ENCODE peak calls at places on chromosome 9, in eight cellular contexts. N is gastrocnemius medialis, P is A549, I is adrenal gland, G is spleen, J is H1, L is GM12878, C is prostate gland. V is an unnamed sample. For H3K4me1, the result is how much of the 10 kb centered on the place peaks cover.

GRCh38 chr9:101453776-101454570 is 18.4 kb upstream of the ALDOB start:
- DNase-seq in J (no peak), I (peak), P (no peak), L (no peak), C (no peak), G (no peak), N (no peak), V (no peak)

GRCh38 chr9:129785866-129786265 is 17.1 kb upstream of the TOR1B start:
- DNase-seq in I (no peak), C (no peak), J (no peak), G (no peak), N (no peak), P (no peak), L (no peak), V (no peak)

GRCh38 chr9:114276908-114277821 is 45.7 kb upstream of the ORM1 start:
- DNase-seq in P (no peak), J (peak), I (peak), G (peak), N (no peak), C (no peak), L (no peak), V (peak)

GRCh38 chr9:14068690-14069089 is 245.3 kb downstream of the NFIB start:
- DNase-seq in N (no peak), L (no peak), J (no peak), G (no peak), I (no peak), P (peak), C (no peak), V (no peak)

GRCh38 chr9:81955625-81956024 is 12.3 kb downstream of the SPATA31D3 start:
- DNase-seq in C (no peak), I (no peak), G (no peak), J (no peak), N (no peak), L (no peak), P (no peak), V (no peak)

GRCh38 chr9:120767451-120767850 is 25.8 kb downstream of the FBXW2 start:
- DNase-seq in N (no peak), C (no peak), J (no peak), I (no peak), L (no peak), P (no peak), G (no peak), V (no peak)

GRCh38 chr9:91421022-91421765 is 2.4 kb downstream of the NFIL3 start:
- DNase-seq in G (peak), C (peak), P (no peak), N (no peak), I (peak), L (no peak), J (peak), V (peak)

GRCh38 chr9:130701059-130702022 is 7.8 kb downstream of the EXOSC2 start:
- DNase-seq in L (no peak), G (peak), P (peak), C (peak), J (peak), I (peak), N (no peak), V (peak)

GRCh38 chr9:89522261-89522978 is 24.5 kb upstream of the SEMA4D start:
- DNase-seq in I (no peak), L (peak), C (no peak), J (no peak), N (no peak), G (peak), P (no peak), V (no peak)

GRCh38 chr9:106019702-106020101 is 325.4 kb downstream of the TMEM38B start:
- DNase-seq in I (no peak), L (no peak), G (no peak), P (no peak), J (no peak), N (no peak), C (no peak), V (no peak)

GRCh38 chr9:78788101-78788500 is 491.2 kb downstream of the PSAT1 start:
- DNase-seq in P (no peak), I (no peak), N (no peak), J (no peak), C (no peak), L (no peak), G (no peak), V (no peak)

GRCh38 chr9:68704804-68705635 is at the start of gene PIP5K1B:
- DNase-seq in N (peak), J (peak), C (peak), L (no peak), P (peak), G (peak), I (peak), V (peak)

GRCh38 chr9:69421908-69422801 is 97.1 kb downstream of the ENTREP1 start:
- DNase-seq in C (peak), L (no peak), N (peak), P (peak), I (peak), J (peak), G (no peak), V (peak)

GRCh38 chr9:97786341-97786740 is 66.7 kb upstream of the FOXE1 start:
- DNase-seq in I (no peak), N (no peak), G (no peak), P (peak), J (no peak), L (no peak), C (no peak), V (no peak)

GRCh38 chr9:37415011-37415719 is 7.3 kb upstream of the GRHPR start:
- DNase-seq in P (peak), G (peak), C (peak), I (peak), L (no peak), N (no peak), J (peak), V (peak)

GRCh38 chr9:7238244-7238637 is 480.5 kb downstream of the KDM4C start:
- DNase-seq in N (no peak), I (no peak), C (no peak), L (no peak), G (no peak), J (no peak), P (no peak), V (no peak)

GRCh38 chr9:37262410-37262809 is 142.0 kb downstream of the ZCCHC7 start:
- DNase-seq in C (no peak), I (peak), N (no peak), G (no peak), J (no peak), P (peak), L (no peak), V (no peak)

GRCh38 chr9:7451062-7451461 is 348.5 kb downstream of the DMAC1 start:
- DNase-seq in N (no peak), L (no peak), J (no peak), P (no peak), G (no peak), I (no peak), C (no peak), V (no peak)

GRCh38 chr9:76459691-76460635 is 981 bp downstream of the GCNT1 start:
- DNase-seq in C (peak), I (peak), P (peak), J (peak), G (peak), N (no peak), L (no peak), V (peak)

GRCh38 chr9:23635276-23635675 is 190.8 kb downstream of the ELAVL2 start:
- DNase-seq in C (no peak), N (no peak), L (no peak), J (no peak), G (no peak), P (no peak), I (no peak), V (no peak)

GRCh38 chr9:69303331-69303730 is 21.7 kb upstream of the ENTREP1 start:
- DNase-seq in N (no peak), C (no peak), G (no peak), J (no peak), L (no peak), I (no peak), P (no peak), V (no peak)

GRCh38 chr9:69945671-69946141 is 97.9 kb upstream of the MAMDC2 start:
- DNase-seq in C (no peak), I (peak), L (no peak), J (no peak), N (peak), G (no peak), P (peak), V (peak)

GRCh38 chr9:95104966-95105365 is 212.5 kb downstream of the FANCC start:
- DNase-seq in N (peak), G (no peak), P (no peak), I (no peak), J (no peak), L (no peak), C (peak), V (no peak)

GRCh38 chr9:83582026-83582425 is 40.9 kb upstream of the IDNK start:
- DNase-seq in C (no peak), J (no peak), L (no peak), N (no peak), P (no peak), G (no peak), I (peak), V (no peak)

GRCh38 chr9:114016629-114017423 is 61.3 kb downstream of the AMBP start:
- DNase-seq in G (peak), N (no peak), I (no peak), L (no peak), P (no peak), C (peak), J (peak), V (peak)

GRCh38 chr9:112084334-112084733 is 90.8 kb downstream of the SUSD1 start:
- DNase-seq in G (no peak), C (no peak), N (no peak), L (no peak), I (no peak), J (no peak), P (no peak), V (no peak)

GRCh38 chr9:93256878-93257807 is 73.2 kb downstream of the WNK2 start:
- DNase-seq in I (no peak), P (no peak), L (no peak), C (no peak), G (peak), J (peak), N (no peak), V (no peak)

DNA sequence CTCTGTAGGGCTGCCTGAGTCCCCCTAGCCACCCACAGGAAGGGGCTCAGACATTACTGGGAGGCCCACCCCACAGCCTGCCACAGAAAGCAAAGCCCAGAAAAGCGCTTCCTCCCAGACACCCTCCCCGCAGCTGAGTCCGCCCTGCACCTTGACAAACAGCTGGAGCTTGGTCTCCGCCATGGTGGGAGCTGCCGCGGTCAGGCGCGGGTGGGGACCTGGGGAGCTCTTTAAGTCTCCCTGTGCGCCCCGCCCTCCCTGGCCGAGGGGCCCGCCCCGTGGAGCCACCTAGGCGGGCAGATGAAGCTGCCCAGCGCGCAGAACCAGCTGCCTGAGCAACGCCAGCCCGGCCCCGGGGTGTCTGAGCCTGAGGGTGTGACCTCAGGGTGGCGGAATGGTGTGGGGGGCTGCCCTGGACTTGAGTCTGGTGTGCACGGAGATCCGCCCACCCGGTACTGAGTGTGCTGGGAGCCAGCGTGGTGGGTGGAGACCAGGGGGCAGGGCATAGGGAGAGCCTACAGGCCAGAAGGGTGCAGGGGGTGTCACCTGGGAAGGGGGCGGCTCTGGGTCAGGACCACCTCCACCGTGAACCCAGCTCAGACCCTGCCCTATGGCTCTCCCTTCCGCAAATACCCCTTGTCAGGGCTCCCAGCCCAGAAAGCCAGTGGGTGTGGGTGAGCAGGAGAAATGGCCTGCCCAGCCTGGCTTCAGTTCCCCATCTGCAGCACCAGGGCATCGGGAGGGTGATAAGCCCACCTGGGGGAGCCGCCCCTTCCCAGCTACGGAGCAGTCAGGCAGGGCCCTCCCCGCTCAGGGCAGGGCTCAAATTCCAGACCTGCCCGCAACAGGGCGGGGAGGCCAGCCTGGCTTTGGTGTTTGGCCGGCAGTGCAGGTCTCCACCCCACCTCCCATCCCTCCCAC is at the start of gene CLIC3:
- DNase-seq in J (peak), L (no peak), C (no peak), P (peak), N (no peak), G (peak), I (no peak), V (no peak)
- TF ChIP-seq POLR2A in J (no peak), L (no peak), C (no peak), P (peak), N (no peak), G (no peak), I (no peak), V (no peak)

GRCh38 chr9:125239631-125240597 is 1.2 kb downstream of the HSPA5 start:
- DNase-seq in C (no peak), J (no peak), L (no peak), P (no peak), G (no peak), I (no peak), N (no peak), V (no peak)

GRCh38 chr9:125241863-125242739 is 958 bp upstream of the HSPA5 start:
- DNase-seq in L (no peak), P (peak), I (peak), N (no peak), C (no peak), G (peak), J (no peak), V (no peak)

GRCh38 chr9:125238915-125239446 is 2.2 kb downstream of the HSPA5 start:
- DNase-seq in J (no peak), C (no peak), I (no peak), P (no peak), G (no peak), N (no peak), L (no peak), V (no peak)

GRCh38 chr9:125240649-125240999 is 519 bp downstream of the HSPA5 start:
- DNase-seq in P (peak), G (no peak), L (no peak), I (peak), J (peak), C (no peak), N (peak), V (peak)

DNA sequence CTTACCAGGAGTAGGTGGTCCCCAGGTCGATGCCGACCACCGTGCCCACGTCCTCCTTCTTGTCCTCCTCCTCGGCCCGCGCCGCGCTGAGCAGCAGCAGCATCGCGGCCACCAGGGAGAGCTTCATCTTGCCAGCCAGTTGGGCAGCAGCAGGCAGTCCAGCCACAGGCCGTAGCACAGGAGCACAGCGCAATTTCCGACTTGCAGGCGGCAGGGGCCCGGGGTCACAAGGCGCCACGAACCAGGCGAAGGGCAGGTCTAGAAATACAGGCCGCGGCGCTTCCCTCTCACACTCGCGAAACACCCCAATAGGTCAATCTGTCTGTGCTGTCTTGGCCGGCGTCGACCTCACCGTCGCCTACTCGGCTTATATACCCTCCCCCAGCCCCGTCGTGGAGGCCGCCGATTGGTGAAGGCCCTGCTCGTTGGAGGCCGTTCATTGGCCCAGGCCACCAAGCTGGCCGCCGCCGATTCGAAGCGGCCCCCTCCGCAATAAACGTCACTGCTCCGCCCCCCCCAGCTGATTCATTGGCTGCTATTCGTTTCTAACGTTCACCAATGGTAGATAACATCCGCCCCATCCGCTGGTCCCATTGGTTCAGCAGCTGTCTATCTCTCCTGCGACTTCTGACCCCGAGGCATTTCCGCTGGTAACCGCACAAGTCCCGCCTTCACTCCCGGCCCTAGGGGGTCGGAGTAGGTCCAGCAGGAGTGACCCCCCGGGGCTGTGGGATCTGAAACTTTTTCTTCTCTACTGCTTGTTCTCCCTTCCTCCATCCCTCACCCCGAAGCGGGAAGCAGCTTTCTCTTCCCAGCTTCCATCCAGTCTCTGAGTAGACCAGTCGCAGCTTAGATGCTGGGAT is at the start of gene HSPA5:
- DNase-seq in J (peak), C (peak), P (peak), N (peak), G (peak), L (peak), I (peak), V (peak)
- TF ChIP-seq CTCF in J (peak), C (peak), P (no peak), N (no peak), G (no peak), L (no peak), I (no peak), V (no peak)

GRCh38 chr9:124369236-124369797 is 45.9 kb downstream of the PSMB7 start:
- DNase-seq in C (no peak), J (no peak), G (no peak), I (no peak), P (no peak), N (no peak), L (no peak), V (no peak)
- H3K4me1 ChIP-seq in C (under half), J (under half), G (under half), I (under half), P (under half), N (under half), L (under half), V (under half)

GRCh38 chr9:107587175-107587963 is 97.8 kb upstream of the KLF4 start:
- DNase-seq in G (peak), J (no peak), P (no peak), N (no peak), L (no peak), I (peak), C (no peak), V (peak)
- TF ChIP-seq POLR2A in G (no peak), J (no peak), P (no peak), N (no peak), L (no peak), I (no peak), C (no peak), V (no peak)

DNA sequence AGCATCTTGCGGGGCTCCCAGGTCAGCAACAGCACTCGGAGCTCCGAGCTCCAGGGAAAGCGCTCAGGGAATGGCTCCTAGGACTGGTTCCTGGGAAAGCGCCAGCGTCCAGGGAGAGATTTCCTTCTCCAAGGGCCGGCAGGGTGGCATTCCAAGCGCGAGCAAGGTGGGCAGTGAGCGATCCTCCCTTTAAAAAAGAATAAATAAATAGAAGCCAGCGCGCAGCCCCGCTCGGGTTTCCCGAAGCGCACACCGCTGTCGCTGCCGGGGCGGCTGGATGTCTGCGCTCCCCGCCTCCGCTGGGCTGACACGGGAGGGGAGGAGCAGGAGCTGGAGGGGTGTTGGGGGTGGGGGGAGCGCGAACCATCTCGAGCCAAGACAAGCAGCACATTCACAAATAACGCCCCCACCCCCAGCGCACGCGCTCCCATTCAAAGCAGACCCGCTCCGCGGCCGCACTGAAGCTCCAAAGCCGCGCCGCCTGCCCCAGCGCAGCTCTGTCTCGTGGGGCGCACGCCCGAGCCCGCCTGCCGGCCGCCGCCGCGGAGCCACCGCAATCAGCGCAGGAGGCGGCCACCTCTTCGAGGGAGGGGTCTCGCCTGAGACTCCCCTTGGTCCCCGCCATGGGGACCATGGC is 327.5 kb downstream of the SH3GL2 start:
- DNase-seq in N (no peak), J (peak), G (no peak), L (no peak), P (no peak), C (no peak), I (no peak), V (peak)
- TF ChIP-seq CTCF in N (no peak), J (no peak), G (no peak), L (no peak), P (no peak), C (no peak), I (no peak), V (no peak)

V was measured in uterus.